ENCODE peak calls at places on chromosomes 2 and 18, in ten cellular contexts. B is bronchial epithelial cell; H is CD8-positive, alpha-beta T cell; C is hepatocyte; O is cardiac muscle cell; J is heart right ventricle; D is upper lobe of right lung; T is retinal pigment epithelial cell; N is lower leg skin; M is ovary. E is an unnamed sample.

GRCh38 chr2:191322838-191323506 is 77.8 kb downstream of the MYO1B start:
- DNase-seq in J (no peak), O (no peak), H (no peak), T (no peak), D (no peak), C (no peak), M (no peak), N (no peak), B (no peak), E (no peak)

GRCh38 chr18:25814841-25815458 is 275.5 kb downstream of the SS18 start:
- DNase-seq in M (no peak), H (no peak), O (no peak), D (no peak), N (no peak), C (no peak), J (no peak), T (no peak), B (no peak), E (no peak)

GRCh38 chr2:236271851-236272250 is 7.6 kb upstream of the ASB18 start:
- DNase-seq in D (no peak), B (no peak), T (no peak), J (no peak), O (no peak), C (no peak), H (no peak), N (no peak), M (no peak), E (no peak)

GRCh38 chr2:145789636-145790035 is 1269.7 kb upstream of the ZEB2 start:
- DNase-seq in M (no peak), C (no peak), T (no peak), B (no peak), N (no peak), H (no peak), J (no peak), O (no peak), D (no peak), E (no peak)

GRCh38 chr18:10123006-10123950 is 209.5 kb downstream of the VAPA start:
- DNase-seq in H (no peak), J (no peak), M (no peak), T (no peak), O (no peak), C (no peak), B (peak; percentile 69), D (no peak), N (no peak), E (no peak)

GRCh38 chr18:42174909-42175308 is 219.9 kb downstream of the PIK3C3 start:
- DNase-seq in T (no peak), M (no peak), O (peak; percentile 54), B (peak; percentile 45), D (no peak), N (no peak), J (no peak), H (no peak), C (peak; percentile 53), E (no peak)

GRCh38 chr2:29114514-29114840 is 738 bp upstream of the CLIP4 start:
- DNase-seq in C (peak; percentile 24), H (no peak), J (no peak), M (peak; percentile 27), T (no peak), D (no peak), O (no peak), N (no peak), B (peak; percentile 21), E (no peak)

GRCh38 chr2:58852905-58853304 is 611.8 kb upstream of the FANCL start:
- DNase-seq in N (no peak), T (no peak), H (no peak), B (no peak), J (no peak), C (no peak), D (no peak), M (no peak), O (no peak), E (no peak)

GRCh38 chr2:164910091-164910899 is 45.0 kb downstream of the SLC38A11 start:
- DNase-seq in B (peak; percentile 81), C (peak; percentile 80), D (no peak), M (no peak), T (peak; percentile 60), H (no peak), N (no peak), J (no peak), O (peak; percentile 67), E (no peak)

GRCh38 chr2:33209976-33210375 is 263.2 kb downstream of the LTBP1 start:
- DNase-seq in O (no peak), B (peak; percentile 39), M (no peak), C (no peak), N (no peak), H (no peak), T (no peak), J (no peak), D (no peak), E (no peak)

GRCh38 chr2:157559061-157559460 is 69.6 kb downstream of the ACVR1C start:
- DNase-seq in J (no peak), M (no peak), N (no peak), D (no peak), C (no peak), H (no peak), B (peak; percentile 17), T (peak; percentile 16), O (no peak), E (no peak)

GRCh38 chr2:212424090-212424489 is 114.5 kb downstream of the ERBB4 start:
- DNase-seq in B (peak; percentile 65), O (no peak), T (no peak), J (no peak), C (no peak), D (no peak), N (no peak), H (no peak), M (no peak), E (no peak)

GRCh38 chr2:231037202-231037730 is at the start of gene C2orf72:
- DNase-seq in T (no peak), D (no peak), O (peak; percentile 60), M (no peak), N (peak; percentile 59), J (no peak), B (no peak), H (no peak), C (peak; percentile 71), E (no peak)
- H3K4me3 ChIP-seq in T (peak within 1 kb of the TSS; percentile 37), D (peak within 1 kb of the TSS; percentile 28), O (peak within 1 kb of the TSS; percentile 37), M (peak within 1 kb of the TSS; percentile 9), N (no peak within 1 kb of the TSS), J (no peak within 1 kb of the TSS), B (no peak within 1 kb of the TSS), H (no peak within 1 kb of the TSS), C (peak within 1 kb of the TSS; percentile 58), E (no peak within 1 kb of the TSS)

DNA sequence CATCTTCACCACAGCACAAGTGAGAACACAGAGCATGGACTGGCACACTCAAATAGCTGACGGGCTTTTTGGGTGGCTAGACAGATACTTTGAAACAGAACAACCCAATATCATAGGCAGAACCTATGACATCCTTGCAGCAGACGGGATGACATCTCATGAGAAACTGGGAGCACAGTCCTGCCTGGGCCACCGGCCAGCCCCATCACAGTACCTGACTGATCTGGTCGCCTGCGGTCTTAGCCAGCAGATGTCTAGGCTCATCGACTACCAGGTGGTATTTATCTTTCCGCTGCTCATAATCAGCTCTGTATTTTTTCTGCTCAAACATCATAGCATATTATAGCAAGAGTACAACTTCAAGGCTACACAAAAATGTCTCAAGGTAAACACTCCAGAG is 124.3 kb downstream of the RIF1 start:
- DNase-seq in M (no peak), B (no peak), C (no peak), O (no peak), T (no peak), H (no peak), D (no peak), N (no peak), J (no peak), E (no peak)
- TF ChIP-seq CTCF in M (no peak), B (no peak), C (no peak), O (no peak), T (no peak), H (no peak), D (no peak), N (no peak), J (no peak), E (no peak)

DNA sequence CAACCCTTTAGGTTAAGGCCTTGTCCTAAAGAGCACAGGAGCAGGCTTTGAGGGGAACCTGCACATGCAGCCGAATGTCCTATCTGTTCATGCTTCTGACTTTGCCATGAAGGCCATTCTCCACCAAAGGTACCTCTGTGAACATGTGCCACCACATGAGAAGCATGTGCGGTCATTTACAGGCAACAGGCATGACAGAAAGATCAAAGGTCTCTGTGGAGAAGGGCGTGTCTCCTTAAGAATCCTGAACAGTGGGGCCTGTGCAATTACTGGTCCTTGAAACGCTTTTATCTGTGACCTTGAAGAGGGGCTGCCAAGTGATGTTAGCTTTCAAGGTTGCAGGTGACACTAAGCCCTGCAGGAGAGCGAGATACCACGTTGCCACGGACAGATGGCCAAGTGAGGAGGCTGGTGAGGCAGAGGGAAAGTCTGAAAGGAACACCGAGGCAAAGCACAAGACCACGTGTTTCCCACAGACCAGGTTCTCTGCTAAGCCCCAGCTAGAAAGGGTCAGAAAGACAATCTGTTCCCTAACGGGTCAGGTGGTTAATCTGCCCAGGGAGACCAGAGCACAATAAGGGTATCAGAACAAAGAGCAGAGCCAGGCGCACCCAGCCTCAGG is 19.5 kb upstream of the POMC start:
- DNase-seq in J (no peak), T (no peak), N (no peak), D (no peak), C (peak; percentile 39), B (no peak), O (no peak), H (no peak), M (no peak), E (no peak)
- H3K4me3 ChIP-seq in J (no peak overlapping the region), T (no peak overlapping the region), N (no peak overlapping the region), D (no peak overlapping the region), C (no peak overlapping the region), B (no peak overlapping the region), O (no peak overlapping the region), H (no peak overlapping the region), M (no peak overlapping the region), E (no peak overlapping the region)

GRCh38 chr2:111618953-111619902 is 264.8 kb downstream of the ANAPC1 start:
- DNase-seq in H (no peak), M (no peak), O (no peak), C (no peak), B (no peak), D (no peak), N (no peak), J (no peak), T (no peak), E (no peak)
- TF ChIP-seq CTCF in H (no peak), M (no peak), O (peak; percentile 45), C (peak; percentile 15), B (no peak), D (peak; percentile 9), N (no peak), J (no peak), T (peak; percentile 31), E (no peak)

GRCh38 chr2:237732790-237733349 is 65.7 kb upstream of the RBM44 start:
- DNase-seq in M (peak; percentile 47), C (no peak), N (no peak), D (no peak), O (peak; percentile 38), H (no peak), T (no peak), B (no peak), J (peak; percentile 71), E (no peak)
- H3K4me3 ChIP-seq in M (no peak overlapping the region), C (no peak overlapping the region), N (no peak overlapping the region), D (no peak overlapping the region), O (no peak overlapping the region), H (no peak overlapping the region), T (no peak overlapping the region), B (no peak overlapping the region), J (no peak overlapping the region), E (no peak overlapping the region)

E was measured in astrocyte of the cerebellum.